ENCODE peak calls at places on chromosomes 4 and X, in five cellular contexts. One of them, this sample, is unnamed.
A peak's percentile ranks its signal among the peaks of the same experiment; 100 is the strongest.

GRCh38 chr4:42133006-42133405 is 19.4 kb downstream of the BEND4 start:
- DNase-seq in stimulated activated CD4-positive, alpha-beta T cell treated with anti-CD3 and anti-CD28 coated beads, Interleukin-15, amount 100 ng/mL, for 24 hours: no peak
- DNase-seq in ACHN: no peak
- DNase-seq in activated CD4-positive, alpha-beta T cell treated with anti-CD3 and anti-CD28 coated beads, Interleukin-2, amount 10 ng/mL, durations not matched to agents 7 days and 5 days: no peak
- DNase-seq in NCI-H2081: no peak
- DNase-seq in this sample: no peak

GRCh38 chrX:139446832-139447231 is 83.7 kb upstream of the F9 start:
- DNase-seq in stimulated activated CD4-positive, alpha-beta T cell treated with anti-CD3 and anti-CD28 coated beads, Interleukin-15, amount 100 ng/mL, for 24 hours: no peak
- DNase-seq in ACHN: no peak
- DNase-seq in activated CD4-positive, alpha-beta T cell treated with anti-CD3 and anti-CD28 coated beads, Interleukin-2, amount 10 ng/mL, durations not matched to agents 7 days and 5 days: no peak
- DNase-seq in NCI-H2081: no peak
- DNase-seq in this sample: no peak

GRCh38 chrX:95145848-95146540 is 1472.0 kb downstream of the FAM133A start:
- DNase-seq in stimulated activated CD4-positive, alpha-beta T cell treated with anti-CD3 and anti-CD28 coated beads, Interleukin-15, amount 100 ng/mL, for 24 hours: no peak
- DNase-seq in ACHN: peak; percentile 0
- DNase-seq in activated CD4-positive, alpha-beta T cell treated with anti-CD3 and anti-CD28 coated beads, Interleukin-2, amount 10 ng/mL, durations not matched to agents 7 days and 5 days: no peak
- DNase-seq in NCI-H2081: no peak
- DNase-seq in this sample: no peak

GRCh38 chrX:144791298-144791697 is 456.0 kb upstream of the SPANXN1 start:
- DNase-seq in stimulated activated CD4-positive, alpha-beta T cell treated with anti-CD3 and anti-CD28 coated beads, Interleukin-15, amount 100 ng/mL, for 24 hours: no peak
- DNase-seq in ACHN: no peak
- DNase-seq in activated CD4-positive, alpha-beta T cell treated with anti-CD3 and anti-CD28 coated beads, Interleukin-2, amount 10 ng/mL, durations not matched to agents 7 days and 5 days: no peak
- DNase-seq in NCI-H2081: no peak
- DNase-seq in this sample: no peak

GRCh38 chr4:103482893-103483292 is 236.9 kb downstream of the TACR3 start:
- DNase-seq in stimulated activated CD4-positive, alpha-beta T cell treated with anti-CD3 and anti-CD28 coated beads, Interleukin-15, amount 100 ng/mL, for 24 hours: no peak
- DNase-seq in ACHN: no peak
- DNase-seq in activated CD4-positive, alpha-beta T cell treated with anti-CD3 and anti-CD28 coated beads, Interleukin-2, amount 10 ng/mL, durations not matched to agents 7 days and 5 days: no peak
- DNase-seq in NCI-H2081: no peak
- DNase-seq in this sample: no peak

GRCh38 chrX:139094671-139095592 is 383.4 kb upstream of the FGF13 start:
- DNase-seq in stimulated activated CD4-positive, alpha-beta T cell treated with anti-CD3 and anti-CD28 coated beads, Interleukin-15, amount 100 ng/mL, for 24 hours: no peak
- DNase-seq in ACHN: no peak
- DNase-seq in activated CD4-positive, alpha-beta T cell treated with anti-CD3 and anti-CD28 coated beads, Interleukin-2, amount 10 ng/mL, durations not matched to agents 7 days and 5 days: no peak
- DNase-seq in NCI-H2081: no peak
- DNase-seq in this sample: no peak

GRCh38 chrX:39262641-39263040 is 461.4 kb downstream of the MID1IP1 start:
- DNase-seq in stimulated activated CD4-positive, alpha-beta T cell treated with anti-CD3 and anti-CD28 coated beads, Interleukin-15, amount 100 ng/mL, for 24 hours: peak; percentile 28
- DNase-seq in ACHN: no peak
- DNase-seq in activated CD4-positive, alpha-beta T cell treated with anti-CD3 and anti-CD28 coated beads, Interleukin-2, amount 10 ng/mL, durations not matched to agents 7 days and 5 days: no peak
- DNase-seq in NCI-H2081: no peak
- DNase-seq in this sample: no peak

GRCh38 chr4:22515888-22516541 is at the start of gene ADGRA3:
- DNase-seq in stimulated activated CD4-positive, alpha-beta T cell treated with anti-CD3 and anti-CD28 coated beads, Interleukin-15, amount 100 ng/mL, for 24 hours: peak; percentile 73
- DNase-seq in ACHN: peak; percentile 74
- DNase-seq in activated CD4-positive, alpha-beta T cell treated with anti-CD3 and anti-CD28 coated beads, Interleukin-2, amount 10 ng/mL, durations not matched to agents 7 days and 5 days: peak; percentile 25
- DNase-seq in NCI-H2081: peak; percentile 82
- DNase-seq in this sample: no peak

GRCh38 chr4:23429497-23429896 is 460.4 kb downstream of the PPARGC1A start:
- DNase-seq in stimulated activated CD4-positive, alpha-beta T cell treated with anti-CD3 and anti-CD28 coated beads, Interleukin-15, amount 100 ng/mL, for 24 hours: no peak
- DNase-seq in ACHN: no peak
- DNase-seq in activated CD4-positive, alpha-beta T cell treated with anti-CD3 and anti-CD28 coated beads, Interleukin-2, amount 10 ng/mL, durations not matched to agents 7 days and 5 days: no peak
- DNase-seq in NCI-H2081: no peak
- DNase-seq in this sample: no peak

GRCh38 chr4:47486306-47486705 is 1.2 kb downstream of the ATP10D start:
- DNase-seq in stimulated activated CD4-positive, alpha-beta T cell treated with anti-CD3 and anti-CD28 coated beads, Interleukin-15, amount 100 ng/mL, for 24 hours: no peak
- DNase-seq in ACHN: peak; percentile 3
- DNase-seq in activated CD4-positive, alpha-beta T cell treated with anti-CD3 and anti-CD28 coated beads, Interleukin-2, amount 10 ng/mL, durations not matched to agents 7 days and 5 days: no peak
- DNase-seq in NCI-H2081: no peak
- DNase-seq in this sample: no peak

GRCh38 chr4:62901101-62901500 is 1508.1 kb downstream of the TECRL start:
- DNase-seq in stimulated activated CD4-positive, alpha-beta T cell treated with anti-CD3 and anti-CD28 coated beads, Interleukin-15, amount 100 ng/mL, for 24 hours: no peak
- DNase-seq in ACHN: no peak
- DNase-seq in activated CD4-positive, alpha-beta T cell treated with anti-CD3 and anti-CD28 coated beads, Interleukin-2, amount 10 ng/mL, durations not matched to agents 7 days and 5 days: no peak
- DNase-seq in NCI-H2081: no peak
- DNase-seq in this sample: no peak

GRCh38 chrX:72025236-72025770 is 106.4 kb downstream of the RTL5 start:
- DNase-seq in stimulated activated CD4-positive, alpha-beta T cell treated with anti-CD3 and anti-CD28 coated beads, Interleukin-15, amount 100 ng/mL, for 24 hours: no peak
- DNase-seq in ACHN: no peak
- DNase-seq in activated CD4-positive, alpha-beta T cell treated with anti-CD3 and anti-CD28 coated beads, Interleukin-2, amount 10 ng/mL, durations not matched to agents 7 days and 5 days: no peak
- DNase-seq in NCI-H2081: no peak
- DNase-seq in this sample: no peak

GRCh38 chrX:56563231-56564116 is at the start of gene UBQLN2:
- DNase-seq in stimulated activated CD4-positive, alpha-beta T cell treated with anti-CD3 and anti-CD28 coated beads, Interleukin-15, amount 100 ng/mL, for 24 hours: peak; percentile 83
- DNase-seq in ACHN: peak; percentile 56
- DNase-seq in activated CD4-positive, alpha-beta T cell treated with anti-CD3 and anti-CD28 coated beads, Interleukin-2, amount 10 ng/mL, durations not matched to agents 7 days and 5 days: peak; percentile 82
- DNase-seq in NCI-H2081: peak; percentile 71
- DNase-seq in this sample: peak; percentile 87

GRCh38 chrX:68432648-68433047 is 647 bp downstream of the OPHN1 start:
- DNase-seq in stimulated activated CD4-positive, alpha-beta T cell treated with anti-CD3 and anti-CD28 coated beads, Interleukin-15, amount 100 ng/mL, for 24 hours: no peak
- DNase-seq in ACHN: peak; percentile 4
- DNase-seq in activated CD4-positive, alpha-beta T cell treated with anti-CD3 and anti-CD28 coated beads, Interleukin-2, amount 10 ng/mL, durations not matched to agents 7 days and 5 days: no peak
- DNase-seq in NCI-H2081: no peak
- DNase-seq in this sample: no peak

GRCh38 chr4:518569-519083 is 19.6 kb downstream of the PIGG start:
- DNase-seq in stimulated activated CD4-positive, alpha-beta T cell treated with anti-CD3 and anti-CD28 coated beads, Interleukin-15, amount 100 ng/mL, for 24 hours: no peak
- DNase-seq in ACHN: no peak
- DNase-seq in activated CD4-positive, alpha-beta T cell treated with anti-CD3 and anti-CD28 coated beads, Interleukin-2, amount 10 ng/mL, durations not matched to agents 7 days and 5 days: no peak
- DNase-seq in NCI-H2081: no peak
- DNase-seq in this sample: no peak

GRCh38 chrX:46961574-46962279 is 49.5 kb downstream of the JADE3 start:
- DNase-seq in stimulated activated CD4-positive, alpha-beta T cell treated with anti-CD3 and anti-CD28 coated beads, Interleukin-15, amount 100 ng/mL, for 24 hours: no peak
- DNase-seq in ACHN: no peak
- DNase-seq in activated CD4-positive, alpha-beta T cell treated with anti-CD3 and anti-CD28 coated beads, Interleukin-2, amount 10 ng/mL, durations not matched to agents 7 days and 5 days: no peak
- DNase-seq in NCI-H2081: peak; percentile 2
- DNase-seq in this sample: no peak

GRCh38 chr4:2712261-2712842 is 43.8 kb downstream of the TNIP2 start:
- DNase-seq in stimulated activated CD4-positive, alpha-beta T cell treated with anti-CD3 and anti-CD28 coated beads, Interleukin-15, amount 100 ng/mL, for 24 hours: no peak
- DNase-seq in ACHN: peak; percentile 24
- DNase-seq in activated CD4-positive, alpha-beta T cell treated with anti-CD3 and anti-CD28 coated beads, Interleukin-2, amount 10 ng/mL, durations not matched to agents 7 days and 5 days: no peak
- DNase-seq in NCI-H2081: peak; percentile 19
- DNase-seq in this sample: no peak

GRCh38 chr4:27524224-27524623 is 663.6 kb downstream of the STIM2 start:
- DNase-seq in stimulated activated CD4-positive, alpha-beta T cell treated with anti-CD3 and anti-CD28 coated beads, Interleukin-15, amount 100 ng/mL, for 24 hours: no peak
- DNase-seq in ACHN: no peak
- DNase-seq in activated CD4-positive, alpha-beta T cell treated with anti-CD3 and anti-CD28 coated beads, Interleukin-2, amount 10 ng/mL, durations not matched to agents 7 days and 5 days: no peak
- DNase-seq in NCI-H2081: no peak
- DNase-seq in this sample: no peak

GRCh38 chr4:178205826-178206225 is 763.6 kb upstream of the AGA start:
- DNase-seq in stimulated activated CD4-positive, alpha-beta T cell treated with anti-CD3 and anti-CD28 coated beads, Interleukin-15, amount 100 ng/mL, for 24 hours: no peak
- DNase-seq in ACHN: no peak
- DNase-seq in activated CD4-positive, alpha-beta T cell treated with anti-CD3 and anti-CD28 coated beads, Interleukin-2, amount 10 ng/mL, durations not matched to agents 7 days and 5 days: no peak
- DNase-seq in NCI-H2081: no peak
- DNase-seq in this sample: no peak

GRCh38 chrX:111402378-111402777 is 9.6 kb downstream of the DCX start:
- DNase-seq in stimulated activated CD4-positive, alpha-beta T cell treated with anti-CD3 and anti-CD28 coated beads, Interleukin-15, amount 100 ng/mL, for 24 hours: no peak
- DNase-seq in ACHN: no peak
- DNase-seq in activated CD4-positive, alpha-beta T cell treated with anti-CD3 and anti-CD28 coated beads, Interleukin-2, amount 10 ng/mL, durations not matched to agents 7 days and 5 days: no peak
- DNase-seq in NCI-H2081: peak; percentile 68
- DNase-seq in this sample: no peak

GRCh38 chr4:6548201-6548881 is 26.6 kb upstream of the MAN2B2 start:
- DNase-seq in stimulated activated CD4-positive, alpha-beta T cell treated with anti-CD3 and anti-CD28 coated beads, Interleukin-15, amount 100 ng/mL, for 24 hours: no peak
- DNase-seq in ACHN: peak; percentile 59
- DNase-seq in activated CD4-positive, alpha-beta T cell treated with anti-CD3 and anti-CD28 coated beads, Interleukin-2, amount 10 ng/mL, durations not matched to agents 7 days and 5 days: peak; percentile 8
- DNase-seq in NCI-H2081: peak; percentile 62
- DNase-seq in this sample: no peak

GRCh38 chr4:25030283-25031076 is at the start of gene LGI2:
- DNase-seq in stimulated activated CD4-positive, alpha-beta T cell treated with anti-CD3 and anti-CD28 coated beads, Interleukin-15, amount 100 ng/mL, for 24 hours: peak; percentile 18
- DNase-seq in ACHN: peak; percentile 9
- DNase-seq in activated CD4-positive, alpha-beta T cell treated with anti-CD3 and anti-CD28 coated beads, Interleukin-2, amount 10 ng/mL, durations not matched to agents 7 days and 5 days: no peak
- DNase-seq in NCI-H2081: peak; percentile 59
- DNase-seq in this sample: no peak

GRCh38 chrX:107355533-107355932 is 93.9 kb upstream of the FRMPD3 start:
- DNase-seq in stimulated activated CD4-positive, alpha-beta T cell treated with anti-CD3 and anti-CD28 coated beads, Interleukin-15, amount 100 ng/mL, for 24 hours: no peak
- DNase-seq in ACHN: no peak
- DNase-seq in activated CD4-positive, alpha-beta T cell treated with anti-CD3 and anti-CD28 coated beads, Interleukin-2, amount 10 ng/mL, durations not matched to agents 7 days and 5 days: no peak
- DNase-seq in NCI-H2081: peak; percentile 62
- DNase-seq in this sample: no peak

GRCh38 chrX:123348468-123348867 is 164.4 kb downstream of the GRIA3 start:
- DNase-seq in stimulated activated CD4-positive, alpha-beta T cell treated with anti-CD3 and anti-CD28 coated beads, Interleukin-15, amount 100 ng/mL, for 24 hours: no peak
- DNase-seq in ACHN: no peak
- DNase-seq in activated CD4-positive, alpha-beta T cell treated with anti-CD3 and anti-CD28 coated beads, Interleukin-2, amount 10 ng/mL, durations not matched to agents 7 days and 5 days: no peak
- DNase-seq in NCI-H2081: no peak
- DNase-seq in this sample: no peak

GRCh38 chr4:176894498-176894897 is 101.8 kb upstream of the VEGFC start:
- DNase-seq in stimulated activated CD4-positive, alpha-beta T cell treated with anti-CD3 and anti-CD28 coated beads, Interleukin-15, amount 100 ng/mL, for 24 hours: no peak
- DNase-seq in ACHN: no peak
- DNase-seq in activated CD4-positive, alpha-beta T cell treated with anti-CD3 and anti-CD28 coated beads, Interleukin-2, amount 10 ng/mL, durations not matched to agents 7 days and 5 days: no peak
- DNase-seq in NCI-H2081: no peak
- DNase-seq in this sample: no peak

GRCh38 chr4:81946996-81947395 is 426.8 kb downstream of the HNRNPD start:
- DNase-seq in stimulated activated CD4-positive, alpha-beta T cell treated with anti-CD3 and anti-CD28 coated beads, Interleukin-15, amount 100 ng/mL, for 24 hours: no peak
- DNase-seq in ACHN: no peak
- DNase-seq in activated CD4-positive, alpha-beta T cell treated with anti-CD3 and anti-CD28 coated beads, Interleukin-2, amount 10 ng/mL, durations not matched to agents 7 days and 5 days: no peak
- DNase-seq in NCI-H2081: no peak
- DNase-seq in this sample: no peak

GRCh38 chrX:117743469-117744251 is 372.9 kb downstream of the KLHL13 start:
- DNase-seq in stimulated activated CD4-positive, alpha-beta T cell treated with anti-CD3 and anti-CD28 coated beads, Interleukin-15, amount 100 ng/mL, for 24 hours: no peak
- DNase-seq in ACHN: peak; percentile 0
- DNase-seq in activated CD4-positive, alpha-beta T cell treated with anti-CD3 and anti-CD28 coated beads, Interleukin-2, amount 10 ng/mL, durations not matched to agents 7 days and 5 days: no peak
- DNase-seq in NCI-H2081: peak; percentile 56
- DNase-seq in this sample: no peak

GRCh38 chr4:151197258-151197657 is 79.7 kb upstream of the PRSS48 start:
- DNase-seq in stimulated activated CD4-positive, alpha-beta T cell treated with anti-CD3 and anti-CD28 coated beads, Interleukin-15, amount 100 ng/mL, for 24 hours: no peak
- DNase-seq in ACHN: no peak
- DNase-seq in activated CD4-positive, alpha-beta T cell treated with anti-CD3 and anti-CD28 coated beads, Interleukin-2, amount 10 ng/mL, durations not matched to agents 7 days and 5 days: no peak
- DNase-seq in NCI-H2081: no peak
- DNase-seq in this sample: no peak

GRCh38 chr4:159206427-159206871 is 103.6 kb downstream of the RAPGEF2 start:
- DNase-seq in stimulated activated CD4-positive, alpha-beta T cell treated with anti-CD3 and anti-CD28 coated beads, Interleukin-15, amount 100 ng/mL, for 24 hours: peak; percentile 78
- DNase-seq in ACHN: no peak
- DNase-seq in activated CD4-positive, alpha-beta T cell treated with anti-CD3 and anti-CD28 coated beads, Interleukin-2, amount 10 ng/mL, durations not matched to agents 7 days and 5 days: peak; percentile 45
- DNase-seq in NCI-H2081: no peak
- DNase-seq in this sample: peak; percentile 67

GRCh38 chrX:147550217-147550616 is 361.5 kb upstream of the FMR1 start:
- DNase-seq in stimulated activated CD4-positive, alpha-beta T cell treated with anti-CD3 and anti-CD28 coated beads, Interleukin-15, amount 100 ng/mL, for 24 hours: peak; percentile 1
- DNase-seq in ACHN: peak; percentile 10
- DNase-seq in activated CD4-positive, alpha-beta T cell treated with anti-CD3 and anti-CD28 coated beads, Interleukin-2, amount 10 ng/mL, durations not matched to agents 7 days and 5 days: peak; percentile 5
- DNase-seq in NCI-H2081: no peak
- DNase-seq in this sample: no peak

GRCh38 chr4:110359076-110359475 is 116.9 kb upstream of the ENPEP start:
- DNase-seq in stimulated activated CD4-positive, alpha-beta T cell treated with anti-CD3 and anti-CD28 coated beads, Interleukin-15, amount 100 ng/mL, for 24 hours: no peak
- DNase-seq in ACHN: no peak
- DNase-seq in activated CD4-positive, alpha-beta T cell treated with anti-CD3 and anti-CD28 coated beads, Interleukin-2, amount 10 ng/mL, durations not matched to agents 7 days and 5 days: no peak
- DNase-seq in NCI-H2081: no peak
- DNase-seq in this sample: no peak

GRCh38 chrX:103918050-103918449 is 44.4 kb upstream of the TMSB15B start:
- DNase-seq in stimulated activated CD4-positive, alpha-beta T cell treated with anti-CD3 and anti-CD28 coated beads, Interleukin-15, amount 100 ng/mL, for 24 hours: peak; percentile 57
- DNase-seq in ACHN: peak; percentile 70
- DNase-seq in activated CD4-positive, alpha-beta T cell treated with anti-CD3 and anti-CD28 coated beads, Interleukin-2, amount 10 ng/mL, durations not matched to agents 7 days and 5 days: peak; percentile 51
- DNase-seq in NCI-H2081: peak; percentile 79
- DNase-seq in this sample: peak; percentile 67

GRCh38 chr4:121358473-121358872 is 22.3 kb downstream of the QRFPR start:
- DNase-seq in stimulated activated CD4-positive, alpha-beta T cell treated with anti-CD3 and anti-CD28 coated beads, Interleukin-15, amount 100 ng/mL, for 24 hours: no peak
- DNase-seq in ACHN: peak; percentile 36
- DNase-seq in activated CD4-positive, alpha-beta T cell treated with anti-CD3 and anti-CD28 coated beads, Interleukin-2, amount 10 ng/mL, durations not matched to agents 7 days and 5 days: no peak
- DNase-seq in NCI-H2081: no peak
- DNase-seq in this sample: no peak